ENCODE peak calls at places on chromosomes 1 and 21, in seven cellular contexts. G, Q, E, H, O, Z and K are unnamed samples.

GRCh38 chr1:10507111-10507879 is 32.5 kb downstream of the PEX14 start:
- DNase-seq in Z (peak), E (peak), O (peak), H (peak), Q (no peak), G (no peak), K (peak)

GRCh38 chr1:41109316-41110263 is 88.1 kb upstream of the SLFNL1 start:
- DNase-seq in G (no peak), Z (no peak), H (peak), O (peak), E (peak), Q (no peak), K (no peak)

GRCh38 chr1:32817815-32818786 is 648 bp downstream of the S100PBP start:
- DNase-seq in Q (no peak), O (peak), Z (peak), G (peak), H (peak), E (peak), K (no peak)

GRCh38 chr1:186806477-186806876 is 22.3 kb upstream of the PLA2G4A start:
- DNase-seq in H (peak), Q (no peak), O (peak), G (no peak), E (peak), Z (no peak), K (no peak)

GRCh38 chr1:211468595-211468994 is 23.4 kb downstream of the RD3 start:
- DNase-seq in Z (no peak), H (no peak), E (no peak), G (no peak), O (no peak), Q (no peak), K (no peak)

GRCh38 chr1:11482186-11482585 is 3.2 kb downstream of the DISP3 start:
- DNase-seq in Z (no peak), H (no peak), O (no peak), Q (no peak), G (no peak), E (no peak), K (no peak)

GRCh38 chr21:34762761-34763160 is 94.0 kb downstream of the CLIC6 start:
- DNase-seq in G (no peak), E (peak), Z (no peak), Q (no peak), O (peak), H (no peak), K (no peak)

GRCh38 chr1:99180343-99180808 is 83.9 kb upstream of the PLPPR4 start:
- DNase-seq in E (peak), Q (peak), O (peak), H (peak), G (peak), Z (peak), K (no peak)

GRCh38 chr1:198858026-198858425 is 219.2 kb downstream of the PTPRC start:
- DNase-seq in H (no peak), Q (no peak), G (no peak), Z (no peak), E (no peak), O (no peak), K (no peak)

GRCh38 chr1:172401907-172402306 is 18.6 kb upstream of the C1orf105 start:
- DNase-seq in H (no peak), Z (no peak), E (no peak), O (no peak), Q (no peak), G (no peak), K (no peak)

GRCh38 chr1:223844962-223845809 is 561 bp downstream of the TP53BP2 start:
- DNase-seq in H (peak), E (peak), O (peak), G (no peak), Z (peak), Q (no peak), K (no peak)

GRCh38 chr21:42063578-42064521 is 7.3 kb upstream of the UMODL1 start:
- DNase-seq in Z (peak), O (no peak), Q (peak), G (no peak), H (peak), E (peak), K (no peak)

GRCh38 chr1:112689196-112689841 is 14.9 kb downstream of the MOV10 start:
- DNase-seq in Z (no peak), E (no peak), H (no peak), G (no peak), O (no peak), Q (no peak), K (peak)

GRCh38 chr1:164712131-164713031 is 153.4 kb downstream of the PBX1 start:
- DNase-seq in Z (no peak), O (peak), E (no peak), H (no peak), Q (no peak), G (no peak), K (peak)

GRCh38 chr1:151113877-151114276 is 32.6 kb downstream of the SEMA6C start:
- DNase-seq in H (no peak), O (no peak), Z (no peak), Q (no peak), G (no peak), E (no peak), K (no peak)

GRCh38 chr1:76695535-76695934 is 171.7 kb upstream of the ST6GALNAC5 start:
- DNase-seq in G (no peak), O (no peak), H (no peak), Z (no peak), E (no peak), Q (no peak), K (no peak)

GRCh38 chr21:44765231-44766013 is 36.2 kb downstream of the UBE2G2 start:
- DNase-seq in Q (no peak), O (no peak), E (no peak), G (no peak), H (no peak), Z (no peak), K (no peak)

GRCh38 chr1:172286629-172287076 is 133.8 kb upstream of the C1orf105 start:
- DNase-seq in G (no peak), Q (no peak), H (no peak), E (peak), O (peak), Z (no peak), K (no peak)

GRCh38 chr21:39518055-39518844 is 66.5 kb downstream of the SH3BGR start:
- DNase-seq in H (peak), Z (peak), E (peak), G (no peak), O (peak), Q (peak), K (peak)

DNA sequence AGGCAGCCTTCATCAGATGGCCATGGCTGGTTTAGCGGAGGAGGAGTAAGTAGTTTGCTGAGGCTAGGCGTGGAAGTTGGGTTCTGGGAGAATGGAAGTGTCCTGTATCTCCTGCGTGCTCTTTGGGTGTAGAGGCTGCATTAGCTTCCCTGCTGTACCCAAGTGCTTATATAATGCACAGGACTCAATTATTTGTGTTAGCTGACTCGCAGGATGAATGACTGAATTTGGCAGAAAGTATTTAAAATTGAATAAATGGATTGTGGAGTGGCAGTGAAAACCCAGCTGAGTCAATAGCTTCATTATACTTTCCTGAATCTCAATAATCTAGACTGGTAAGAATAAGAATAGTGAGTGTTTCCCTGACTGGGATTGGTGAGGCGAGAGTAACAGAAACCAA is 13.8 kb downstream of the DNTTIP2 start:
- DNase-seq in Z (no peak), O (peak), Q (no peak), G (no peak), H (no peak), E (no peak), K (no peak)
- TF ChIP-seq CTCF in Z (no peak), O (no peak), Q (no peak), G (no peak), H (no peak), E (no peak), K (no peak)

GRCh38 chr21:32412998-32413504 is 545 bp downstream of the EVA1C start:
- DNase-seq in Q (no peak), H (peak), G (peak), Z (no peak), O (no peak), E (no peak), K (no peak)
- TF ChIP-seq CTCF in Q (no peak), H (no peak), G (no peak), Z (no peak), O (no peak), E (no peak), K (no peak)

GRCh38 chr1:160781129-160781808 is 14.7 kb upstream of the LY9 start:
- DNase-seq in Q (no peak), O (no peak), Z (no peak), E (no peak), H (peak), G (no peak), K (no peak)

GRCh38 chr1:160777486-160778089 is 18.4 kb upstream of the LY9 start:
- DNase-seq in E (no peak), Q (no peak), H (peak), O (no peak), Z (no peak), G (no peak), K (no peak)

GRCh38 chr1:160778976-160779375 is 17.0 kb upstream of the LY9 start:
- DNase-seq in Z (no peak), O (no peak), H (no peak), G (no peak), E (no peak), Q (no peak), K (no peak)

GRCh38 chr1:160780398-160780755 is 15.6 kb upstream of the LY9 start:
- DNase-seq in O (no peak), E (no peak), Z (no peak), G (no peak), Q (no peak), H (no peak), K (no peak)

GRCh38 chr1:160779662-160780397 is 16.1 kb upstream of the LY9 start:
- DNase-seq in H (peak), G (no peak), E (no peak), Q (no peak), O (no peak), Z (no peak), K (no peak)
- TF ChIP-seq CTCF in H (peak), G (no peak), E (no peak), Q (peak), O (peak), Z (peak), K (peak)

DNA sequence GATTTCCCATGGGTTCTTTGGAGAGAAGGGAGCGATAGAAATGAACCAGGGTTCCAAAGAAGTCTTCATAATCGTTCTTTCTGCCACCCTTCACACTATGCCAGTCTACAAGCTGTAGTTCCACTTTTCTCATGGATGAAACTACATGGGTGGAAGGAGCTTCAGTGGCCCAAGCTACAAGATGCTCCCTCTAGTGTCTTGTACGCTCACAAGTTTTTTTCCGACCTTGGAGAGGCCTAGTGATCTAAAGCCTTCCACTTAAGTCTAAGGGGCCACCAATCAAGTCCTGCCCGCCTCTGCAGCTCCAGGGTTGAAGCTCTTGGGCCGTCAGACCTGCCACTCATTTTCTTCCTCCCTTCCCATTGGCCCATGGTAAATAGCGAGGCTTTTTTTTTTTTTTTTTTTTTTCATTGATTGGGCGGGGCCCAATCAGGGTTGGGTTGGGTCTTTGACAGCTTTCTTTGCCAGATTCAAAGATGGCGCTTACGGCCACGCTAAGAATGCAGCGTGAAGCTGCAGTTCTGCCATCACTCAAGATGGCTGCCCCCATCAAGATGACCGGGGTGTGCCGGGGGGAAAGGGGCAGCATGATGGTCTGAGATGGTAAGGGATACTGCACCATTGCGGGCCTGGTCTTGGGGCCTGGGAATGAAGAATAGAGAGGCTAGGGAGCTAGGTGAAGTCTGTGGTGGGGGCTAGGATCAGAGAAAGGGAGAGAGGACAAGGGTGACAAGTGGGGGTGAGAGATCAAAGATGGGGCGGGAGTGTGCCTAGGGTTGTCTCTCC is at the start of gene TOMM40L:
- DNase-seq in O (peak), E (peak), Q (peak), H (peak), G (peak), Z (peak), K (peak)
- TF ChIP-seq CTCF in O (peak), E (peak), Q (peak), H (peak), G (no peak), Z (peak), K (peak)

GRCh38 chr1:18922319-18922726 is 20.0 kb upstream of the ALDH4A1 start:
- DNase-seq in E (peak), Q (no peak), H (no peak), G (peak), O (peak), Z (no peak), K (no peak)
- TF ChIP-seq CTCF in E (no peak), Q (no peak), H (no peak), G (peak), O (no peak), Z (no peak), K (no peak)

GRCh38 chr21:36541721-36542139 is 61.8 kb upstream of the CLDN14 start:
- DNase-seq in Q (no peak), Z (no peak), E (no peak), O (no peak), G (no peak), H (no peak), K (no peak)
- TF ChIP-seq CTCF in Q (no peak), Z (no peak), E (no peak), O (no peak), G (no peak), H (no peak), K (no peak)